ENCODE peak calls at places on chromosomes 4 and X, in nine cellular contexts. E is heart right ventricle; M is SW480; T is sciatic nerve; P is stimulated activated CD4-positive, alpha-beta T cell treated with anti-CD3 and anti-CD28 coated beads, TNF-alpha, amount 100 ng/mL, for 4 hours; Z is activated T-helper 1 cell treated with Interleukin-2 at 50 U/mL for 16 hours; I is fibroblast of the conjunctiva; C is D341Med; Q is activated T-cell treated with anti-CD3 and anti-CD28 coated beads, Interleukin-2, amount 50 U/mL, for 24 hours. X is an unnamed sample.
A peak's percentile ranks its signal among the peaks of the same experiment; 100 is the strongest.

GRCh38 chrX:27966955-27967354 is 14.3 kb downstream of the DCAF8L1 start:
- DNase-seq in E (no peak), M (no peak), T (no peak), P (no peak), Z (no peak), I (peak; percentile 53), C (no peak), Q (no peak), X (no peak)

GRCh38 chr4:105389167-105389566 is 84.7 kb downstream of the PPA2 start:
- DNase-seq in E (no peak), M (no peak), T (no peak), P (no peak), Z (no peak), I (peak; percentile 14), C (no peak), Q (no peak), X (no peak)

GRCh38 chr4:73918058-73918457 is 48.9 kb downstream of the CXCL1 start:
- DNase-seq in E (no peak), M (no peak), T (no peak), P (no peak), Z (no peak), I (no peak), C (no peak), Q (no peak), X (no peak)

GRCh38 chr4:185020293-185020808 is 2.1 kb downstream of the HELT start:
- DNase-seq in E (no peak), M (no peak), T (no peak), P (no peak), Z (no peak), I (no peak), C (peak; percentile 67), Q (no peak), X (peak; percentile 26)

GRCh38 chr4:80876810-80877209 is 153.7 kb upstream of the BMP3 start:
- DNase-seq in E (no peak), M (no peak), T (no peak), P (no peak), Z (no peak), I (no peak), C (no peak), Q (no peak), X (no peak)

GRCh38 chr4:55154290-55154880 is 29.0 kb upstream of the KDR start:
- DNase-seq in E (no peak), M (no peak), T (no peak), P (no peak), Z (no peak), I (no peak), C (no peak), Q (no peak), X (no peak)

GRCh38 chr4:182137343-182137742 is 105.9 kb upstream of the TENM3 start:
- DNase-seq in E (no peak), M (no peak), T (no peak), P (no peak), Z (no peak), I (no peak), C (no peak), Q (no peak), X (no peak)

GRCh38 chrX:63258144-63258543 is 93.0 kb downstream of the SPIN4 start:
- DNase-seq in E (no peak), M (no peak), T (no peak), P (no peak), Z (no peak), I (no peak), C (no peak), Q (no peak), X (no peak)

GRCh38 chr4:165383757-165384156 is 4.9 kb downstream of the CPE start:
- DNase-seq in E (no peak), M (no peak), T (no peak), P (no peak), Z (no peak), I (no peak), C (no peak), Q (no peak), X (no peak)

GRCh38 chrX:34961662-34962061 is 19.1 kb downstream of the FAM47B start:
- DNase-seq in E (no peak), M (no peak), T (no peak), P (no peak), Z (no peak), I (no peak), C (no peak), Q (no peak), X (no peak)

GRCh38 chrX:150731795-150732194 is 38.6 kb downstream of the MTMR1 start:
- DNase-seq in E (no peak), M (no peak), T (no peak), P (peak; percentile 1), Z (no peak), I (peak; percentile 86), C (no peak), Q (peak; percentile 40), X (no peak)

GRCh38 chr4:141131738-141132688 is 1.3 kb downstream of the RNF150 start:
- DNase-seq in E (peak; percentile 36), M (no peak), T (peak; percentile 63), P (no peak), Z (no peak), I (no peak), C (peak; percentile 60), Q (peak; percentile 30), X (peak; percentile 25)

GRCh38 chr4:76756416-76756815 is 141.5 kb downstream of the SOWAHB start:
- DNase-seq in E (no peak), M (no peak), T (no peak), P (no peak), Z (no peak), I (no peak), C (no peak), Q (no peak), X (no peak)

GRCh38 chr4:56147371-56147770 is 198.6 kb downstream of the CEP135 start:
- DNase-seq in E (no peak), M (no peak), T (no peak), P (no peak), Z (no peak), I (peak; percentile 40), C (no peak), Q (no peak), X (no peak)

GRCh38 chrX:132875705-132876508 is 82.5 kb downstream of the HS6ST2 start:
- DNase-seq in E (no peak), M (no peak), T (no peak), P (no peak), Z (no peak), I (no peak), C (no peak), Q (no peak), X (no peak)

GRCh38 chr4:112523764-112524505 is 8.0 kb upstream of the NEUROG2 start:
- DNase-seq in E (peak; percentile 65), M (peak; percentile 70), T (peak; percentile 77), P (peak; percentile 59), Z (peak; percentile 61), I (no peak), C (peak; percentile 86), Q (peak; percentile 86), X (peak; percentile 90)

GRCh38 chr4:159010563-159011260 is 92.2 kb upstream of the RAPGEF2 start:
- DNase-seq in E (peak; percentile 64), M (no peak), T (peak; percentile 69), P (no peak), Z (no peak), I (peak; percentile 83), C (no peak), Q (no peak), X (no peak)

GRCh38 chr4:74005528-74005927 is 7.1 kb upstream of the CXCL5 start:
- DNase-seq in E (no peak), M (peak; percentile 96), T (no peak), P (no peak), Z (no peak), I (no peak), C (no peak), Q (no peak), X (no peak)

GRCh38 chr4:105896984-105897760 is 1.9 kb downstream of the NPNT start:
- DNase-seq in E (no peak), M (no peak), T (no peak), P (no peak), Z (no peak), I (no peak), C (no peak), Q (no peak), X (no peak)

GRCh38 chrX:150084474-150085229 is 146.4 kb upstream of the EOLA2 start:
- DNase-seq in E (no peak), M (no peak), T (no peak), P (no peak), Z (no peak), I (no peak), C (no peak), Q (no peak), X (no peak)

GRCh38 chrX:72060196-72060974 is 71.3 kb downstream of the RTL5 start:
- DNase-seq in E (no peak), M (no peak), T (no peak), P (no peak), Z (no peak), I (no peak), C (no peak), Q (no peak), X (peak; percentile 34)

GRCh38 chr4:123403205-123403604 is 6.6 kb downstream of the SPRY1 start:
- DNase-seq in E (no peak), M (no peak), T (no peak), P (no peak), Z (no peak), I (no peak), C (no peak), Q (no peak), X (no peak)

GRCh38 chr4:70958681-70959080 is 34.8 kb upstream of the DCK start:
- DNase-seq in E (no peak), M (no peak), T (no peak), P (no peak), Z (no peak), I (peak; percentile 14), C (no peak), Q (no peak), X (no peak)

GRCh38 chr4:80097395-80098177 is 24.6 kb upstream of the ANTXR2 start:
- DNase-seq in E (no peak), M (peak; percentile 1), T (peak; percentile 73), P (no peak), Z (no peak), I (peak; percentile 78), C (no peak), Q (no peak), X (no peak)

GRCh38 chrX:151982217-151982616 is 7.7 kb upstream of the GABRE start:
- DNase-seq in E (no peak), M (peak; percentile 83), T (no peak), P (no peak), Z (no peak), I (peak; percentile 10), C (no peak), Q (no peak), X (no peak)

GRCh38 chr4:575281-576141 is 584 bp downstream of the TMEM271 start:
- DNase-seq in E (peak; percentile 32), M (no peak), T (no peak), P (no peak), Z (no peak), I (peak; percentile 26), C (peak; percentile 84), Q (peak; percentile 50), X (peak; percentile 74)

GRCh38 chr4:182862921-182863320 is 54.3 kb downstream of the DCTD start:
- DNase-seq in E (no peak), M (no peak), T (no peak), P (no peak), Z (no peak), I (no peak), C (no peak), Q (no peak), X (no peak)

GRCh38 chr4:36823199-36823967 is 421.2 kb upstream of the NWD2 start:
- DNase-seq in E (no peak), M (no peak), T (no peak), P (no peak), Z (no peak), I (no peak), C (no peak), Q (no peak), X (no peak)

GRCh38 chr4:152266831-152267480 is 268.9 kb downstream of the FBXW7 start:
- DNase-seq in E (no peak), M (no peak), T (no peak), P (no peak), Z (no peak), I (no peak), C (no peak), Q (no peak), X (no peak)

GRCh38 chrX:97806238-97806637 is 922.5 kb downstream of the RPA4 start:
- DNase-seq in E (no peak), M (no peak), T (no peak), P (no peak), Z (no peak), I (no peak), C (no peak), Q (no peak), X (no peak)

GRCh38 chrX:23820235-23820782 is 37.3 kb downstream of the SAT1 start:
- DNase-seq in E (no peak), M (peak; percentile 84), T (no peak), P (no peak), Z (no peak), I (no peak), C (no peak), Q (no peak), X (no peak)

X was measured in endothelial cell.